ENCODE peak calls at places on chromosomes 12 and 14, in eight cellular contexts. One of them, this sample, is unnamed.

GRCh38 chr14:37047996-37048395 is 124.4 kb downstream of the SLC25A21 start:
- DNase-seq in kidney tubule cell: no peak
- DNase-seq in activated naive CD8-positive, alpha-beta T cell treated with anti-CD3 and anti-CD28 coated beads, Interleukin-2, amount 10 ng/mL, durations not matched to agents 7 days and 5 days: no peak
- DNase-seq in aorta: no peak
- DNase-seq in nucleus accumbens: no peak
- DNase-seq in H7: no peak
- DNase-seq in stomach: no peak
- DNase-seq in WTC11: no peak
- DNase-seq in this sample: no peak

GRCh38 chr12:92543359-92543758 is 159.4 kb upstream of the PLEKHG7 start:
- DNase-seq in activated naive CD8-positive, alpha-beta T cell treated with anti-CD3 and anti-CD28 coated beads, Interleukin-2, amount 10 ng/mL, durations not matched to agents 7 days and 5 days: no peak
- DNase-seq in kidney tubule cell: no peak
- DNase-seq in H7: no peak
- DNase-seq in nucleus accumbens: no peak
- DNase-seq in WTC11: no peak
- DNase-seq in aorta: no peak
- DNase-seq in stomach: peak; percentile 44
- DNase-seq in this sample: no peak

GRCh38 chr12:107236824-107237467 is 143.6 kb upstream of the CRY1 start:
- DNase-seq in nucleus accumbens: no peak
- DNase-seq in WTC11: no peak
- DNase-seq in activated naive CD8-positive, alpha-beta T cell treated with anti-CD3 and anti-CD28 coated beads, Interleukin-2, amount 10 ng/mL, durations not matched to agents 7 days and 5 days: no peak
- DNase-seq in kidney tubule cell: peak; percentile 51
- DNase-seq in stomach: no peak
- DNase-seq in aorta: no peak
- DNase-seq in H7: no peak
- DNase-seq in this sample: no peak

GRCh38 chr12:11553871-11554533 is 95.5 kb upstream of the ETV6 start:
- DNase-seq in activated naive CD8-positive, alpha-beta T cell treated with anti-CD3 and anti-CD28 coated beads, Interleukin-2, amount 10 ng/mL, durations not matched to agents 7 days and 5 days: no peak
- DNase-seq in WTC11: peak; percentile 36
- DNase-seq in H7: peak; percentile 75
- DNase-seq in kidney tubule cell: peak; percentile 71
- DNase-seq in nucleus accumbens: no peak
- DNase-seq in stomach: peak; percentile 51
- DNase-seq in aorta: no peak
- DNase-seq in this sample: peak; percentile 64

GRCh38 chr14:93115920-93116675 is at the start of gene ITPK1:
- DNase-seq in activated naive CD8-positive, alpha-beta T cell treated with anti-CD3 and anti-CD28 coated beads, Interleukin-2, amount 10 ng/mL, durations not matched to agents 7 days and 5 days: peak; percentile 81
- DNase-seq in nucleus accumbens: no peak
- DNase-seq in aorta: peak; percentile 74
- DNase-seq in kidney tubule cell: peak; percentile 79
- DNase-seq in H7: peak; percentile 94
- DNase-seq in stomach: peak; percentile 63
- DNase-seq in WTC11: peak; percentile 52
- DNase-seq in this sample: peak; percentile 38

GRCh38 chr12:7716391-7716790 is 5.2 kb downstream of the DPPA3 start:
- DNase-seq in H7: peak; percentile 66
- DNase-seq in activated naive CD8-positive, alpha-beta T cell treated with anti-CD3 and anti-CD28 coated beads, Interleukin-2, amount 10 ng/mL, durations not matched to agents 7 days and 5 days: no peak
- DNase-seq in stomach: no peak
- DNase-seq in aorta: no peak
- DNase-seq in nucleus accumbens: no peak
- DNase-seq in WTC11: no peak
- DNase-seq in kidney tubule cell: peak; percentile 8
- DNase-seq in this sample: no peak

GRCh38 chr14:62053188-62053587 is 291.0 kb downstream of the SNAPC1 start:
- DNase-seq in stomach: no peak
- DNase-seq in H7: no peak
- DNase-seq in aorta: no peak
- DNase-seq in nucleus accumbens: no peak
- DNase-seq in WTC11: no peak
- DNase-seq in activated naive CD8-positive, alpha-beta T cell treated with anti-CD3 and anti-CD28 coated beads, Interleukin-2, amount 10 ng/mL, durations not matched to agents 7 days and 5 days: no peak
- DNase-seq in kidney tubule cell: no peak
- DNase-seq in this sample: no peak

GRCh38 chr14:87944987-87945604 is 47.9 kb downstream of the GALC start:
- DNase-seq in kidney tubule cell: peak; percentile 47
- DNase-seq in activated naive CD8-positive, alpha-beta T cell treated with anti-CD3 and anti-CD28 coated beads, Interleukin-2, amount 10 ng/mL, durations not matched to agents 7 days and 5 days: no peak
- DNase-seq in H7: no peak
- DNase-seq in WTC11: no peak
- DNase-seq in stomach: no peak
- DNase-seq in nucleus accumbens: no peak
- DNase-seq in aorta: no peak
- DNase-seq in this sample: peak; percentile 73